ENCODE peak calls at places on chromosomes 11 and 22, in seven cellular contexts. One of them, this sample, is unnamed.
A peak's percentile ranks its signal among the peaks of the same experiment; 100 is the strongest.

GRCh38 chr11:126214446-126215240 is 3.1 kb downstream of the FAM118B start:
- DNase-seq in AG04450: no peak
- DNase-seq in left ventricle myocardium inferior: no peak
- DNase-seq in IMR-90: no peak
- DNase-seq in AG09309: no peak
- DNase-seq in upper lobe of right lung: no peak
- DNase-seq in skeletal muscle cell: no peak
- DNase-seq in this sample: no peak

GRCh38 chr11:92854162-92854561 is 115.3 kb upstream of the MTNR1B start:
- DNase-seq in AG04450: no peak
- DNase-seq in left ventricle myocardium inferior: no peak
- DNase-seq in IMR-90: no peak
- DNase-seq in AG09309: no peak
- DNase-seq in upper lobe of right lung: no peak
- DNase-seq in skeletal muscle cell: no peak
- DNase-seq in this sample: no peak

GRCh38 chr11:14082338-14082737 is 119.8 kb downstream of the SPON1 start:
- DNase-seq in AG04450: no peak
- DNase-seq in left ventricle myocardium inferior: no peak
- DNase-seq in IMR-90: no peak
- DNase-seq in AG09309: no peak
- DNase-seq in upper lobe of right lung: no peak
- DNase-seq in skeletal muscle cell: no peak
- DNase-seq in this sample: no peak

GRCh38 chr22:39574779-39575551 is 4.4 kb downstream of the CACNA1I start:
- DNase-seq in AG04450: peak; percentile 57
- DNase-seq in left ventricle myocardium inferior: no peak
- DNase-seq in IMR-90: peak; percentile 95
- DNase-seq in AG09309: peak; percentile 21
- DNase-seq in upper lobe of right lung: no peak
- DNase-seq in skeletal muscle cell: peak; percentile 72
- DNase-seq in this sample: peak; percentile 69

GRCh38 chr11:83827940-83828554 is 541.9 kb upstream of the CCDC90B start:
- DNase-seq in AG04450: no peak
- DNase-seq in left ventricle myocardium inferior: no peak
- DNase-seq in IMR-90: peak; percentile 52
- DNase-seq in AG09309: no peak
- DNase-seq in upper lobe of right lung: no peak
- DNase-seq in skeletal muscle cell: no peak
- DNase-seq in this sample: no peak

GRCh38 chr22:48931452-48931851 is 896.2 kb downstream of the BRD1 start:
- DNase-seq in AG04450: no peak
- DNase-seq in left ventricle myocardium inferior: no peak
- DNase-seq in IMR-90: no peak
- DNase-seq in AG09309: no peak
- DNase-seq in upper lobe of right lung: no peak
- DNase-seq in skeletal muscle cell: no peak
- DNase-seq in this sample: no peak

GRCh38 chr11:18261721-18262120 is 4.3 kb upstream of the SAA1 start:
- DNase-seq in AG04450: no peak
- DNase-seq in left ventricle myocardium inferior: no peak
- DNase-seq in IMR-90: no peak
- DNase-seq in AG09309: no peak
- DNase-seq in upper lobe of right lung: no peak
- DNase-seq in skeletal muscle cell: no peak
- DNase-seq in this sample: no peak

GRCh38 chr22:48811885-48812284 is 1015.8 kb downstream of the BRD1 start:
- DNase-seq in AG04450: no peak
- DNase-seq in left ventricle myocardium inferior: no peak
- DNase-seq in IMR-90: no peak
- DNase-seq in AG09309: no peak
- DNase-seq in upper lobe of right lung: no peak
- DNase-seq in skeletal muscle cell: no peak
- DNase-seq in this sample: no peak

GRCh38 chr22:36510966-36511881 is 4.4 kb upstream of the FOXRED2 start:
- DNase-seq in AG04450: peak; percentile 24
- DNase-seq in left ventricle myocardium inferior: no peak
- DNase-seq in IMR-90: peak; percentile 51
- DNase-seq in AG09309: no peak
- DNase-seq in upper lobe of right lung: no peak
- DNase-seq in skeletal muscle cell: no peak
- DNase-seq in this sample: no peak

GRCh38 chr11:20087118-20087521 is 73.2 kb downstream of the DBX1 start:
- DNase-seq in AG04450: no peak
- DNase-seq in left ventricle myocardium inferior: no peak
- DNase-seq in IMR-90: peak; percentile 76
- DNase-seq in AG09309: peak; percentile 53
- DNase-seq in upper lobe of right lung: no peak
- DNase-seq in skeletal muscle cell: no peak
- DNase-seq in this sample: no peak

GRCh38 chr11:104320091-104320490 is 156.1 kb upstream of the PDGFD start:
- DNase-seq in AG04450: peak; percentile 32
- DNase-seq in left ventricle myocardium inferior: no peak
- DNase-seq in IMR-90: peak; percentile 63
- DNase-seq in AG09309: no peak
- DNase-seq in upper lobe of right lung: no peak
- DNase-seq in skeletal muscle cell: no peak
- DNase-seq in this sample: no peak

GRCh38 chr11:108733479-108734116 is 68.7 kb downstream of the DDX10 start:
- DNase-seq in AG04450: no peak
- DNase-seq in left ventricle myocardium inferior: no peak
- DNase-seq in IMR-90: peak; percentile 62
- DNase-seq in AG09309: no peak
- DNase-seq in upper lobe of right lung: no peak
- DNase-seq in skeletal muscle cell: peak; percentile 43
- DNase-seq in this sample: peak; percentile 50

GRCh38 chr11:11661356-11662040 is 39.7 kb upstream of the GALNT18 start:
- DNase-seq in AG04450: no peak
- DNase-seq in left ventricle myocardium inferior: no peak
- DNase-seq in IMR-90: no peak
- DNase-seq in AG09309: no peak
- DNase-seq in upper lobe of right lung: no peak
- DNase-seq in skeletal muscle cell: no peak
- DNase-seq in this sample: no peak

GRCh38 chr11:112637046-112637445 is 324.2 kb upstream of the NCAM1 start:
- DNase-seq in AG04450: no peak
- DNase-seq in left ventricle myocardium inferior: no peak
- DNase-seq in IMR-90: no peak
- DNase-seq in AG09309: no peak
- DNase-seq in upper lobe of right lung: no peak
- DNase-seq in skeletal muscle cell: no peak
- DNase-seq in this sample: no peak

GRCh38 chr11:94131363-94132115 is 2.9 kb downstream of the PANX1 start:
- DNase-seq in AG04450: no peak
- DNase-seq in left ventricle myocardium inferior: no peak
- DNase-seq in IMR-90: peak; percentile 50
- DNase-seq in AG09309: no peak
- DNase-seq in upper lobe of right lung: no peak
- DNase-seq in skeletal muscle cell: no peak
- DNase-seq in this sample: no peak

GRCh38 chr11:92123540-92123939 is 101.1 kb upstream of the FAT3 start:
- DNase-seq in AG04450: no peak
- DNase-seq in left ventricle myocardium inferior: no peak
- DNase-seq in IMR-90: peak; percentile 0
- DNase-seq in AG09309: peak; percentile 11
- DNase-seq in upper lobe of right lung: no peak
- DNase-seq in skeletal muscle cell: no peak
- DNase-seq in this sample: peak; percentile 7

GRCh38 chr11:15745266-15745665 is 611.1 kb downstream of the SOX6 start:
- DNase-seq in AG04450: no peak
- DNase-seq in left ventricle myocardium inferior: no peak
- DNase-seq in IMR-90: peak; percentile 50
- DNase-seq in AG09309: no peak
- DNase-seq in upper lobe of right lung: no peak
- DNase-seq in skeletal muscle cell: no peak
- DNase-seq in this sample: no peak

GRCh38 chr11:135027461-135027860 is 615.4 kb upstream of the B3GAT1 start:
- DNase-seq in AG04450: no peak
- DNase-seq in left ventricle myocardium inferior: no peak
- DNase-seq in IMR-90: peak; percentile 31
- DNase-seq in AG09309: no peak
- DNase-seq in upper lobe of right lung: no peak
- DNase-seq in skeletal muscle cell: peak; percentile 1
- DNase-seq in this sample: no peak

GRCh38 chr11:133029096-133029495 is 503.2 kb downstream of the OPCML start:
- DNase-seq in AG04450: no peak
- DNase-seq in left ventricle myocardium inferior: no peak
- DNase-seq in IMR-90: no peak
- DNase-seq in AG09309: no peak
- DNase-seq in upper lobe of right lung: no peak
- DNase-seq in skeletal muscle cell: no peak
- DNase-seq in this sample: no peak

GRCh38 chr11:119614227-119615002 is 114.6 kb downstream of the NECTIN1 start:
- DNase-seq in AG04450: no peak
- DNase-seq in left ventricle myocardium inferior: no peak
- DNase-seq in IMR-90: no peak
- DNase-seq in AG09309: no peak
- DNase-seq in upper lobe of right lung: no peak
- DNase-seq in skeletal muscle cell: no peak
- DNase-seq in this sample: no peak

GRCh38 chr11:1310772-1311468 is 1.5 kb upstream of the TOLLIP start:
- DNase-seq in AG04450: no peak
- DNase-seq in left ventricle myocardium inferior: no peak
- DNase-seq in IMR-90: no peak
- DNase-seq in AG09309: no peak
- DNase-seq in upper lobe of right lung: no peak
- DNase-seq in skeletal muscle cell: no peak
- DNase-seq in this sample: no peak

GRCh38 chr11:469684-470667 is 19.9 kb downstream of the PTDSS2 start:
- DNase-seq in AG04450: peak; percentile 50
- DNase-seq in left ventricle myocardium inferior: no peak
- DNase-seq in IMR-90: peak; percentile 81
- DNase-seq in AG09309: no peak
- DNase-seq in upper lobe of right lung: peak; percentile 79
- DNase-seq in skeletal muscle cell: peak; percentile 22
- DNase-seq in this sample: no peak

GRCh38 chr11:8484251-8484650 is 109.8 kb downstream of the STK33 start:
- DNase-seq in AG04450: no peak
- DNase-seq in left ventricle myocardium inferior: no peak
- DNase-seq in IMR-90: no peak
- DNase-seq in AG09309: no peak
- DNase-seq in upper lobe of right lung: no peak
- DNase-seq in skeletal muscle cell: no peak
- DNase-seq in this sample: no peak

GRCh38 chr11:83088965-83089364 is 17.3 kb upstream of the RAB30 start:
- DNase-seq in AG04450: no peak
- DNase-seq in left ventricle myocardium inferior: no peak
- DNase-seq in IMR-90: no peak
- DNase-seq in AG09309: no peak
- DNase-seq in upper lobe of right lung: no peak
- DNase-seq in skeletal muscle cell: no peak
- DNase-seq in this sample: no peak

DNA sequence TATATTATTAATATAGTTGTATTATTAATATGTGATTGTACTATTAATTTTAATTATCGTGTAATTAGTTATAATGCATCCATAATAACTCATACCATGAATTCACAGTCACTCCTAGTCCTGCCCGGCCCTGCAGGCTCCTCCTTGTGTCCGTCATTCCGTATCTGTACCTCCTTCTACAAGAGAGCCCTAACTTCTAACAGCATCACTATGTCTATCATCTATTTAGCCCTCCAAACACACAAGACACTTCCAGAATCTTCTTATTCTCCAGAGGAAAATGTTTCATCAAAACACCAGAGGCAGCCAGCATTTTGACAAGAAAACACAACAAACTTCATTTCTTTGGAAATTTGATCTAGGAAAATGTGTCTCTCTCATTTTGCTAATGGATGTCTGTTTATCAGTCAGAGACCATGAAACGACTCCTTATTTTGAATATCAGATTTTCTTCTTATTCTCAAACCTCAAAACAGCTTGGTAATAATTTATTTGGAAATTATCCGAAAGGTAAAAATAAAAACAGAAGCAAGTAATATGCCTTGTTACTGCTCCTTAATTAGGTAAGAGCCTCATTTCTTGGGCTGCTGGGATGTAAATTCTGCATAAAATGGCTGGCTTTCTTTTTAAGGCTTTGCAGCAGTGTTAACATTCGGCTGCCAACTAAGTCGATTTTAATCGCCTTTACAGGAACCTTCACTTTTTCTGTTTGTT is 23.1 kb upstream of the SEPTIN5 start:
- DNase-seq in AG04450: no peak
- DNase-seq in left ventricle myocardium inferior: no peak
- DNase-seq in IMR-90: no peak
- DNase-seq in AG09309: no peak
- DNase-seq in upper lobe of right lung: peak; percentile 3
- DNase-seq in skeletal muscle cell: no peak
- DNase-seq in this sample: no peak
- H3K4me3 ChIP-seq in AG04450: peak overlapping the region; percentile 45
- H3K4me3 ChIP-seq in left ventricle myocardium inferior: peak overlapping the region; percentile 33
- H3K4me3 ChIP-seq in IMR-90: peak overlapping the region; percentile 1
- H3K4me3 ChIP-seq in AG09309: peak overlapping the region; percentile 29
- H3K4me3 ChIP-seq in upper lobe of right lung: no peak overlapping the region
- H3K4me3 ChIP-seq in skeletal muscle cell: peak overlapping the region; percentile 25
- H3K4me3 ChIP-seq in this sample: no peak overlapping the region

GRCh38 chr11:22341582-22341919 is 3.4 kb downstream of the SLC17A6 start:
- DNase-seq in AG04450: no peak
- DNase-seq in left ventricle myocardium inferior: no peak
- DNase-seq in IMR-90: no peak
- DNase-seq in AG09309: no peak
- DNase-seq in upper lobe of right lung: no peak
- DNase-seq in skeletal muscle cell: no peak
- DNase-seq in this sample: no peak
- H3K4me3 ChIP-seq in AG04450: no peak overlapping the region
- H3K4me3 ChIP-seq in left ventricle myocardium inferior: no peak overlapping the region
- H3K4me3 ChIP-seq in IMR-90: no peak overlapping the region
- H3K4me3 ChIP-seq in AG09309: no peak overlapping the region
- H3K4me3 ChIP-seq in upper lobe of right lung: no peak overlapping the region
- H3K4me3 ChIP-seq in skeletal muscle cell: no peak overlapping the region
- H3K4me3 ChIP-seq in this sample: no peak overlapping the region

GRCh38 chr11:68266121-68266891 is 5.5 kb downstream of the C11orf24 start:
- DNase-seq in AG04450: no peak
- DNase-seq in left ventricle myocardium inferior: no peak
- DNase-seq in IMR-90: no peak
- DNase-seq in AG09309: no peak
- DNase-seq in upper lobe of right lung: no peak
- DNase-seq in skeletal muscle cell: no peak
- DNase-seq in this sample: no peak
- H3K4me3 ChIP-seq in AG04450: no peak overlapping the region
- H3K4me3 ChIP-seq in left ventricle myocardium inferior: no peak overlapping the region
- H3K4me3 ChIP-seq in IMR-90: no peak overlapping the region
- H3K4me3 ChIP-seq in AG09309: no peak overlapping the region
- H3K4me3 ChIP-seq in upper lobe of right lung: no peak overlapping the region
- H3K4me3 ChIP-seq in skeletal muscle cell: no peak overlapping the region
- H3K4me3 ChIP-seq in this sample: no peak overlapping the region

DNA sequence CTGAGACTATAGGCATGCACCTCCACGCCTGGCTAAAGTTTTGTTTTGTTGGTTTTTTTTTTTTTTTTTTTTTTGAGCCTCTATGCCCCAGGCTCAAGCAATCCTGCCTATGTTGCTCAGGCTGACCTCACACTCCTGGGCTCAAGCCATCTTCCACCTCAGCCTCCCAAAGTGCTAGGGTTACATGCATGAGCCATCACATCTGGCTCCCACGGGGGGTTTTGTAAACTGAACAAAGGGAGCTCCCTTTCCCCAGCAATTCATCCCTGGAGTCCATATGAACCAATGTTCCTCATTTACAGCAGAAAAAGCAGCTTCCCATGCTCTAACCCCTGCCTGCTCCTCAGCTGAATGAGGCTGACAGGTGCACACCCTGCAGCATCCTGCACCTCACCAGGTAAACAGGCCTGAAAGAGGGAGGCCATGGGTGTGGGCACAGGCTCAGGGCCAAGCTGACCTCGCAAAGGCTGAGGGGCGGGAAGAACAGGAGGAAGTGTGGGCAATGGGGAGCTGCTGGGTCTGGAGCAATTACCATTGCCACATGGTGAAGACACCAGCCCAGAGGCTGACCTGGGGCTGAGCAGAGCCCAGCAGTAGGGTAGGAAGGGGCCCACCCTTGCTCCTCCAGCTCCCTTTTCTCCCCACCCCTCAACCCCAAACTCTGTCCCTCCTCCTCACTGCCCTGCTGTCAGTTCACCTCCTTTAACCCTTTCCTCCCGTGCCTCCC is 58.2 kb downstream of the RBX1 start:
- DNase-seq in AG04450: peak; percentile 85
- DNase-seq in left ventricle myocardium inferior: no peak
- DNase-seq in IMR-90: peak; percentile 91
- DNase-seq in AG09309: peak; percentile 21
- DNase-seq in upper lobe of right lung: peak; percentile 68
- DNase-seq in skeletal muscle cell: peak; percentile 36
- DNase-seq in this sample: peak; percentile 79
- H3K4me3 ChIP-seq in AG04450: no peak overlapping the region
- H3K4me3 ChIP-seq in left ventricle myocardium inferior: no peak overlapping the region
- H3K4me3 ChIP-seq in IMR-90: no peak overlapping the region
- H3K4me3 ChIP-seq in AG09309: no peak overlapping the region
- H3K4me3 ChIP-seq in upper lobe of right lung: no peak overlapping the region
- H3K4me3 ChIP-seq in skeletal muscle cell: no peak overlapping the region
- H3K4me3 ChIP-seq in this sample: no peak overlapping the region